ENCODE peak calls at places on chromosomes 1 and 21, in seven cellular contexts. One of them, this sample, is unnamed. For H3K4me1, the result is how much of the 10 kb centered on the place peaks cover.

GRCh38 chr1:248838357-248839167 is 538 bp downstream of the ZNF672 start:
- DNase-seq in heart left ventricle: peak
- DNase-seq in endothelial cell of umbilical vein: peak
- DNase-seq in Peyer's patch: peak
- DNase-seq in prostate gland: peak
- DNase-seq in astrocyte: peak
- DNase-seq in H1: peak
- DNase-seq in this sample: peak

GRCh38 chr1:58324551-58324950 is 222.0 kb downstream of the OMA1 start:
- DNase-seq in heart left ventricle: no peak
- DNase-seq in endothelial cell of umbilical vein: no peak
- DNase-seq in Peyer's patch: no peak
- DNase-seq in prostate gland: no peak
- DNase-seq in astrocyte: no peak
- DNase-seq in H1: no peak
- DNase-seq in this sample: no peak

GRCh38 chr1:154496381-154496780 is 5.6 kb upstream of the TDRD10 start:
- DNase-seq in heart left ventricle: no peak
- DNase-seq in endothelial cell of umbilical vein: no peak
- DNase-seq in Peyer's patch: no peak
- DNase-seq in prostate gland: no peak
- DNase-seq in astrocyte: no peak
- DNase-seq in H1: no peak
- DNase-seq in this sample: no peak

GRCh38 chr1:48955774-48956173 is 179.1 kb upstream of the BEND5 start:
- DNase-seq in heart left ventricle: no peak
- DNase-seq in endothelial cell of umbilical vein: no peak
- DNase-seq in Peyer's patch: no peak
- DNase-seq in prostate gland: no peak
- DNase-seq in astrocyte: no peak
- DNase-seq in H1: no peak
- DNase-seq in this sample: no peak

GRCh38 chr21:25370311-25370744 is 237.0 kb downstream of the MRPL39 start:
- DNase-seq in heart left ventricle: no peak
- DNase-seq in endothelial cell of umbilical vein: peak
- DNase-seq in Peyer's patch: no peak
- DNase-seq in prostate gland: no peak
- DNase-seq in astrocyte: peak
- DNase-seq in H1: no peak
- DNase-seq in this sample: peak

GRCh38 chr1:47424336-47424982 is 8.4 kb downstream of the FOXE3 start:
- DNase-seq in heart left ventricle: no peak
- DNase-seq in endothelial cell of umbilical vein: peak
- DNase-seq in Peyer's patch: no peak
- DNase-seq in prostate gland: peak
- DNase-seq in astrocyte: peak
- DNase-seq in H1: no peak
- DNase-seq in this sample: no peak

GRCh38 chr1:109509176-109510134 is at the start of gene AMIGO1:
- DNase-seq in heart left ventricle: peak
- DNase-seq in endothelial cell of umbilical vein: peak
- DNase-seq in Peyer's patch: peak
- DNase-seq in prostate gland: peak
- DNase-seq in astrocyte: no peak
- DNase-seq in H1: no peak
- DNase-seq in this sample: no peak

GRCh38 chr21:17679002-17679600 is 66.4 kb upstream of the BTG3 start:
- DNase-seq in heart left ventricle: no peak
- DNase-seq in endothelial cell of umbilical vein: peak
- DNase-seq in Peyer's patch: no peak
- DNase-seq in prostate gland: peak
- DNase-seq in astrocyte: peak
- DNase-seq in H1: no peak
- DNase-seq in this sample: no peak

GRCh38 chr1:62407398-62408009 is 29.3 kb upstream of the USP1 start:
- DNase-seq in heart left ventricle: no peak
- DNase-seq in endothelial cell of umbilical vein: peak
- DNase-seq in Peyer's patch: no peak
- DNase-seq in prostate gland: peak
- DNase-seq in astrocyte: peak
- DNase-seq in H1: no peak
- DNase-seq in this sample: no peak

GRCh38 chr1:173202430-173203145 is 4.5 kb downstream of the TNFSF4 start:
- DNase-seq in heart left ventricle: peak
- DNase-seq in endothelial cell of umbilical vein: peak
- DNase-seq in Peyer's patch: no peak
- DNase-seq in prostate gland: peak
- DNase-seq in astrocyte: peak
- DNase-seq in H1: no peak
- DNase-seq in this sample: no peak

GRCh38 chr1:31405578-31406245 is 7.3 kb upstream of the SERINC2 start:
- DNase-seq in heart left ventricle: no peak
- DNase-seq in endothelial cell of umbilical vein: no peak
- DNase-seq in Peyer's patch: no peak
- DNase-seq in prostate gland: no peak
- DNase-seq in astrocyte: no peak
- DNase-seq in H1: no peak
- DNase-seq in this sample: no peak

DNA sequence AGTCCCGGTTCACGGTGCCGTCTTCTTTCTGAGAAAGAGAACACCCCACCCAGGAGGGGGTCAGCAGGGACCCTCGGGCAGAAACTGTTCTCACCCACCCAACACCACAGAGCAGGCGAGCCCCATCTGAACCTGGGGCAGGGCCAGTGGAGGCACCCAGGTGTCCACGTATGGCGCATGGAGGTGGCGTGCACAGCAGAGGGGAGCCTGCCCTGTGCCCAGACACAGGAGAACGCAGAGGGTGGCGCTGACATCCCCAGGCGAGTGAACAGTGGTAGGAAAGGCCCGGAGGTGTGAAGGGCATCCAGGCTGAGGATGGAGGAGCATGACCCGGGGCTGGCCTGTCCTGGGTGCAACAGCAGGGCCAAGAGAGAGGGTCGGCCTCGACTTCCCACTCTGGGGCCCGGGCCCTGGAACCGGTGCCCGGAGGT is 91.1 kb downstream of the STUM start:
- DNase-seq in heart left ventricle: no peak
- DNase-seq in endothelial cell of umbilical vein: no peak
- DNase-seq in Peyer's patch: no peak
- DNase-seq in prostate gland: no peak
- DNase-seq in astrocyte: no peak
- DNase-seq in H1: no peak
- DNase-seq in this sample: peak
- H3K4me1 ChIP-seq in heart left ventricle: under half
- H3K4me1 ChIP-seq in endothelial cell of umbilical vein: under half
- H3K4me1 ChIP-seq in Peyer's patch: under half
- H3K4me1 ChIP-seq in prostate gland: under half
- H3K4me1 ChIP-seq in astrocyte: under half
- H3K4me1 ChIP-seq in H1: under half
- H3K4me1 ChIP-seq in this sample: under half

GRCh38 chr1:175319112-175319911 is 126.7 kb upstream of the KIAA0040 start:
- DNase-seq in heart left ventricle: peak
- DNase-seq in endothelial cell of umbilical vein: peak
- DNase-seq in Peyer's patch: peak
- DNase-seq in prostate gland: peak
- DNase-seq in astrocyte: peak
- DNase-seq in H1: peak
- DNase-seq in this sample: peak

GRCh38 chr1:175318633-175319032 is 126.1 kb upstream of the KIAA0040 start:
- DNase-seq in heart left ventricle: no peak
- DNase-seq in endothelial cell of umbilical vein: no peak
- DNase-seq in Peyer's patch: no peak
- DNase-seq in prostate gland: no peak
- DNase-seq in astrocyte: no peak
- DNase-seq in H1: no peak
- DNase-seq in this sample: no peak

GRCh38 chr1:175322109-175322508 is 129.5 kb upstream of the KIAA0040 start:
- DNase-seq in heart left ventricle: no peak
- DNase-seq in endothelial cell of umbilical vein: no peak
- DNase-seq in Peyer's patch: no peak
- DNase-seq in prostate gland: no peak
- DNase-seq in astrocyte: no peak
- DNase-seq in H1: no peak
- DNase-seq in this sample: no peak

GRCh38 chr1:175319912-175320230 is 127.3 kb upstream of the KIAA0040 start:
- DNase-seq in heart left ventricle: no peak
- DNase-seq in endothelial cell of umbilical vein: no peak
- DNase-seq in Peyer's patch: no peak
- DNase-seq in prostate gland: no peak
- DNase-seq in astrocyte: no peak
- DNase-seq in H1: no peak
- DNase-seq in this sample: no peak

DNA sequence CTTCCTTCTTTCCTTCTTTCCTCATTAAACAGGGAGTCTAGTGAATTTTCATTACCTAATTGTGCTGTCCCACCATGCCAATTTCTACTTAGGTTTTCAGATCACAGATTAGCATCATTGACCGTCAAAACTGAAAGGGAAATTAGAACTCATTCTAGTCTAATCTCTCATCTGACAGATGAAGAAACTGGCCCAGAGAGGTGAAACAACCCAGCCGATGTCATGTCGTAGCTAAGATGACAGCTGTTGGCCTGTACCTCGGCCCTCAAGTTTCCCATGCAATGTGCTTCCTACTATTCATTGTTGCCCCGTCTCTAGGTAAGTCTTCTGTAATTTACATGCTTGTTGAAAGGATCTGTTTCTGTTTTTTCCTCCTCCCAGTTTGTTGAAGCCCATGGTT is 128.2 kb upstream of the KIAA0040 start:
- DNase-seq in heart left ventricle: no peak
- DNase-seq in endothelial cell of umbilical vein: no peak
- DNase-seq in Peyer's patch: no peak
- DNase-seq in prostate gland: no peak
- DNase-seq in astrocyte: no peak
- DNase-seq in H1: no peak
- DNase-seq in this sample: no peak
- H3K27ac ChIP-seq in heart left ventricle: no peak
- H3K27ac ChIP-seq in endothelial cell of umbilical vein: no peak
- H3K27ac ChIP-seq in Peyer's patch: no peak
- H3K27ac ChIP-seq in prostate gland: no peak
- H3K27ac ChIP-seq in astrocyte: no peak
- H3K27ac ChIP-seq in H1: no peak
- H3K27ac ChIP-seq in this sample: no peak

GRCh38 chr1:151048645-151049032 is 1.1 kb downstream of the C1orf56 start:
- DNase-seq in heart left ventricle: no peak
- DNase-seq in endothelial cell of umbilical vein: no peak
- DNase-seq in Peyer's patch: no peak
- DNase-seq in prostate gland: no peak
- DNase-seq in astrocyte: no peak
- DNase-seq in H1: no peak
- DNase-seq in this sample: no peak

GRCh38 chr1:151047925-151048644 is 534 bp downstream of the C1orf56 start:
- DNase-seq in heart left ventricle: peak
- DNase-seq in endothelial cell of umbilical vein: peak
- DNase-seq in Peyer's patch: peak
- DNase-seq in prostate gland: peak
- DNase-seq in astrocyte: peak
- DNase-seq in H1: no peak
- DNase-seq in this sample: no peak

GRCh38 chr1:151050051-151050688 is 2.6 kb downstream of the C1orf56 start:
- DNase-seq in heart left ventricle: no peak
- DNase-seq in endothelial cell of umbilical vein: no peak
- DNase-seq in Peyer's patch: no peak
- DNase-seq in prostate gland: no peak
- DNase-seq in astrocyte: no peak
- DNase-seq in H1: no peak
- DNase-seq in this sample: no peak

GRCh38 chr1:151049458-151049857 is 1.9 kb downstream of the C1orf56 start:
- DNase-seq in heart left ventricle: no peak
- DNase-seq in endothelial cell of umbilical vein: no peak
- DNase-seq in Peyer's patch: no peak
- DNase-seq in prostate gland: no peak
- DNase-seq in astrocyte: no peak
- DNase-seq in H1: no peak
- DNase-seq in this sample: no peak

DNA sequence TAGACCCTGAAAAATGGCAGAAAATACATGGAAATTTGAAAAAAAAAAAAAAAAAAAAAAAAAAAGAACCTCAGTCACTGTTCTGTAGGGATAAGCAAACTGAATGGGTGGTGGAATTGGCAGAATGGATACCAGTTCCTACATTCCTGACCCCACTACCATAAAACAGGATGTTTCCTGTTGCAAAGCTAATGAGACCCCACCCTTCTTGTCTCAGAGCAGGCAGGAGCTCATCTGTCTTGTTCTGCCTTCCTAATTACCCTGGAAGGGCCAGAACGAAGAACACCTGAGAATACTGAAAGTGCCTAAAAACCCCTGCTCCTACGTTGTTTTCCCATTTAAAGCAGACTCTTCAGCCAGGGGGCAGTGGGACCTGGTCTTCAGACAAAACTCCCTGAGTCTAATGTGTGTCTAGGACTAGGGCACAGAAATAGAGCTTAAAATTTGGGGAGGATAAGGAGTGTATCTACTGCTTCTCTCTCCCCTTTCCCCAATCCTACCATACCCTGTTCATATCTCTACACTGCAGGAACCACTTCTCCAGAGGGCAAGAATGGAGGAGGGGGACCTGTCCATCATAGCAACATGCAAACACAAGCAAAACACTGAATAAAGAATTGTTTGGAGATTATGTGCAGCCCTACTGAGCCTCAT is 3.9 kb downstream of the C1orf56 start:
- DNase-seq in heart left ventricle: no peak
- DNase-seq in endothelial cell of umbilical vein: no peak
- DNase-seq in Peyer's patch: no peak
- DNase-seq in prostate gland: no peak
- DNase-seq in astrocyte: no peak
- DNase-seq in H1: no peak
- DNase-seq in this sample: no peak
- H3K4me1 ChIP-seq in heart left ventricle: under half
- H3K4me1 ChIP-seq in endothelial cell of umbilical vein: under half
- H3K4me1 ChIP-seq in Peyer's patch: under half
- H3K4me1 ChIP-seq in prostate gland: under half
- H3K4me1 ChIP-seq in astrocyte: under half
- H3K4me1 ChIP-seq in H1: under half
- H3K4me1 ChIP-seq in this sample: under half

GRCh38 chr1:12625276-12625675 is 7.3 kb upstream of the DHRS3 start:
- DNase-seq in heart left ventricle: no peak
- DNase-seq in endothelial cell of umbilical vein: no peak
- DNase-seq in Peyer's patch: no peak
- DNase-seq in prostate gland: no peak
- DNase-seq in astrocyte: no peak
- DNase-seq in H1: no peak
- DNase-seq in this sample: no peak

GRCh38 chr1:12620142-12620865 is 2.3 kb upstream of the DHRS3 start:
- DNase-seq in heart left ventricle: no peak
- DNase-seq in endothelial cell of umbilical vein: no peak
- DNase-seq in Peyer's patch: no peak
- DNase-seq in prostate gland: no peak
- DNase-seq in astrocyte: no peak
- DNase-seq in H1: no peak
- DNase-seq in this sample: no peak

GRCh38 chr1:12621346-12622320 is 3.6 kb upstream of the DHRS3 start:
- DNase-seq in heart left ventricle: no peak
- DNase-seq in endothelial cell of umbilical vein: peak
- DNase-seq in Peyer's patch: no peak
- DNase-seq in prostate gland: peak
- DNase-seq in astrocyte: peak
- DNase-seq in H1: no peak
- DNase-seq in this sample: no peak

GRCh38 chr1:12620931-12621330 is 2.9 kb upstream of the DHRS3 start:
- DNase-seq in heart left ventricle: no peak
- DNase-seq in endothelial cell of umbilical vein: no peak
- DNase-seq in Peyer's patch: no peak
- DNase-seq in prostate gland: no peak
- DNase-seq in astrocyte: no peak
- DNase-seq in H1: no peak
- DNase-seq in this sample: no peak

GRCh38 chr1:12622506-12622905 is 4.5 kb upstream of the DHRS3 start:
- DNase-seq in heart left ventricle: no peak
- DNase-seq in endothelial cell of umbilical vein: peak
- DNase-seq in Peyer's patch: no peak
- DNase-seq in prostate gland: peak
- DNase-seq in astrocyte: no peak
- DNase-seq in H1: no peak
- DNase-seq in this sample: peak
- H3K27ac ChIP-seq in heart left ventricle: peak
- H3K27ac ChIP-seq in endothelial cell of umbilical vein: no peak
- H3K27ac ChIP-seq in Peyer's patch: no peak
- H3K27ac ChIP-seq in prostate gland: peak
- H3K27ac ChIP-seq in astrocyte: no peak
- H3K27ac ChIP-seq in H1: no peak
- H3K27ac ChIP-seq in this sample: peak

This sample was measured in ascending aorta.